ENCODE peak calls at places on chromosomes 6 and 20, in five cellular contexts. One of them, this sample, is unnamed.

GRCh38 chr20:64091762-64092161 is 7.6 kb upstream of the LKAAEAR1 start:
- DNase-seq in HepG2: no peak
- DNase-seq in ovary: no peak
- DNase-seq in K562: peak
- DNase-seq in sigmoid colon: no peak
- DNase-seq in this sample: peak

GRCh38 chr6:32920610-32921188 is 20.1 kb downstream of the HLA-DMB start:
- DNase-seq in HepG2: no peak
- DNase-seq in ovary: no peak
- DNase-seq in K562: no peak
- DNase-seq in sigmoid colon: no peak
- DNase-seq in this sample: no peak

GRCh38 chr6:113855500-113856010 is 1.6 kb upstream of the MARCKS start:
- DNase-seq in HepG2: no peak
- DNase-seq in ovary: peak
- DNase-seq in K562: no peak
- DNase-seq in sigmoid colon: peak
- DNase-seq in this sample: no peak

GRCh38 chr6:118296129-118296852 is 251.8 kb upstream of the PLN start:
- DNase-seq in HepG2: no peak
- DNase-seq in ovary: no peak
- DNase-seq in K562: no peak
- DNase-seq in sigmoid colon: no peak
- DNase-seq in this sample: no peak

GRCh38 chr6:126720326-126720725 is 380.4 kb downstream of the CENPW start:
- DNase-seq in HepG2: no peak
- DNase-seq in ovary: no peak
- DNase-seq in K562: no peak
- DNase-seq in sigmoid colon: no peak
- DNase-seq in this sample: no peak

GRCh38 chr6:162442675-162443074 is 284.9 kb downstream of the PRKN start:
- DNase-seq in HepG2: peak
- DNase-seq in ovary: no peak
- DNase-seq in K562: no peak
- DNase-seq in sigmoid colon: no peak
- DNase-seq in this sample: no peak

GRCh38 chr6:155377061-155377460 is 62.8 kb upstream of the TFB1M start:
- DNase-seq in HepG2: no peak
- DNase-seq in ovary: no peak
- DNase-seq in K562: no peak
- DNase-seq in sigmoid colon: no peak
- DNase-seq in this sample: no peak

GRCh38 chr6:25315194-25315593 is 36.0 kb downstream of the CARMIL1 start:
- DNase-seq in HepG2: no peak
- DNase-seq in ovary: no peak
- DNase-seq in K562: no peak
- DNase-seq in sigmoid colon: no peak
- DNase-seq in this sample: no peak

GRCh38 chr20:54173653-54174451 is at the start of gene CYP24A1:
- DNase-seq in HepG2: peak
- DNase-seq in ovary: no peak
- DNase-seq in K562: no peak
- DNase-seq in sigmoid colon: no peak
- DNase-seq in this sample: peak

GRCh38 chr6:133350928-133351327 is 109.8 kb downstream of the EYA4 start:
- DNase-seq in HepG2: no peak
- DNase-seq in ovary: no peak
- DNase-seq in K562: no peak
- DNase-seq in sigmoid colon: no peak
- DNase-seq in this sample: no peak

GRCh38 chr6:42046491-42047219 is 3.7 kb upstream of the TAF8 start:
- DNase-seq in HepG2: no peak
- DNase-seq in ovary: no peak
- DNase-seq in K562: peak
- DNase-seq in sigmoid colon: peak
- DNase-seq in this sample: no peak

GRCh38 chr6:42047790-42048405 is 2.4 kb upstream of the TAF8 start:
- DNase-seq in HepG2: no peak
- DNase-seq in ovary: no peak
- DNase-seq in K562: no peak
- DNase-seq in sigmoid colon: peak
- DNase-seq in this sample: no peak

GRCh38 chr6:42043787-42044475 is 6.4 kb upstream of the TAF8 start:
- DNase-seq in HepG2: peak
- DNase-seq in ovary: peak
- DNase-seq in K562: peak
- DNase-seq in sigmoid colon: peak
- DNase-seq in this sample: peak

GRCh38 chr6:42047220-42047590 is 3.1 kb upstream of the TAF8 start:
- DNase-seq in HepG2: no peak
- DNase-seq in ovary: no peak
- DNase-seq in K562: no peak
- DNase-seq in sigmoid colon: peak
- DNase-seq in this sample: no peak

DNA sequence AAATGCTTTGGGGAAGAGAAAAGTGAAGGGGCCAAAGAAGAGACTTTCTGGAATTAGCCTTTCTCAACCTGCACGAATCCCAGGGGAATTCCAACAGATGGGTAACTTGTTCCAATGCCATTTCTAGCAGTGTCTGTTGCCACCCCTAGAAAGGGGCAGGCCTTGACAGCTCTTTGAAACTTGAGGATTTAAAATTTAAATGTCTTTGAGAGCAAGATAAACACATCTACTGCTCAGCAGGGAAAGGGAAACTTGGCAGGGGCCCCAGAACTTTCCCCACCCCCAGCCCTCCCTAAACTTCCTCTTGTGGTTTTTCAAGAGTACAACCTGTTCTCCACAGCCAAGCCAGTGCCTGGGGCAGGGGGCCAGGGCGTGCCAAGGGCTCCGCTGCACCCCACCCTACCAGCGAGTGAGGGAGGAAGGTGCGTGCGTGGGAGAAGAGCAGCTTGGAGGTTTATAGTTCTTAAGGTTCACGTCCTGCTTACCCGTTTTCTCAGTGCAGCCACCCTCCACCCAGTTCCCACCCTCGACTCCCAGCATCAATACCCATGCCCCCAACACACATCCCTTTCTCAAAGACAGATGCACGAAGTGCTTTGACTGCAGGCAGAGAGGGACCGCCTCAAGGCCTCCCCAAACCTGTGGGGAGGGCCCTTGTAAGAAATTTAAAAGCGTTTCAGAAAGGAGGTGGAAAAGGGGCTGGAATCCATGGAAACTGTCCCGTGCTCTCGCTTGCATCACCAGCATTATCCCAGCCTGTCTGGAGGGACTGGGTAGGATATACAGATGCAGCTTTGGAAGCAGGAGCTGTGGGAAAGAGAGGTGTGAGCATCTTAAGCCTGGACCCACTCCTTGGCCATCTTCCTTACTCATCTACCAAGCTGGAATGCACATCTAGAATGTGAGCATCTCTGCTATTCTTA is 4.5 kb upstream of the TAF8 start:
- DNase-seq in HepG2: no peak
- DNase-seq in ovary: peak
- DNase-seq in K562: peak
- DNase-seq in sigmoid colon: peak
- DNase-seq in this sample: peak
- TF ChIP-seq EP300 in HepG2: no peak
- TF ChIP-seq EP300 in ovary: no peak
- TF ChIP-seq EP300 in K562: peak
- TF ChIP-seq EP300 in sigmoid colon: peak
- TF ChIP-seq EP300 in this sample: peak

GRCh38 chr20:52191436-52192295 is at the start of gene ZFP64:
- DNase-seq in HepG2: peak
- DNase-seq in ovary: peak
- DNase-seq in K562: peak
- DNase-seq in sigmoid colon: peak
- DNase-seq in this sample: peak
- TF ChIP-seq POLR2A in HepG2: peak
- TF ChIP-seq POLR2A in ovary: no peak
- TF ChIP-seq POLR2A in K562: peak
- TF ChIP-seq POLR2A in sigmoid colon: peak
- TF ChIP-seq POLR2A in this sample: no peak

GRCh38 chr20:20603339-20603990 is 109.0 kb downstream of the RALGAPA2 start:
- DNase-seq in HepG2: no peak
- DNase-seq in ovary: no peak
- DNase-seq in K562: no peak
- DNase-seq in sigmoid colon: no peak
- DNase-seq in this sample: peak
- TF ChIP-seq EP300 in HepG2: no peak
- TF ChIP-seq EP300 in ovary: no peak
- TF ChIP-seq EP300 in K562: no peak
- TF ChIP-seq EP300 in sigmoid colon: no peak
- TF ChIP-seq EP300 in this sample: no peak

GRCh38 chr6:42199106-42199981 is 4.6 kb upstream of the GUCA1B start:
- DNase-seq in HepG2: peak
- DNase-seq in ovary: no peak
- DNase-seq in K562: peak
- DNase-seq in sigmoid colon: no peak
- DNase-seq in this sample: no peak

GRCh38 chr6:42193491-42193894 is 1.3 kb downstream of the GUCA1B start:
- DNase-seq in HepG2: no peak
- DNase-seq in ovary: no peak
- DNase-seq in K562: peak
- DNase-seq in sigmoid colon: no peak
- DNase-seq in this sample: no peak

GRCh38 chr6:42197574-42198362 is 3.0 kb upstream of the GUCA1B start:
- DNase-seq in HepG2: peak
- DNase-seq in ovary: no peak
- DNase-seq in K562: peak
- DNase-seq in sigmoid colon: no peak
- DNase-seq in this sample: no peak

GRCh38 chr6:42194056-42194455 is 700 bp downstream of the GUCA1B start:
- DNase-seq in HepG2: no peak
- DNase-seq in ovary: no peak
- DNase-seq in K562: no peak
- DNase-seq in sigmoid colon: no peak
- DNase-seq in this sample: no peak

DNA sequence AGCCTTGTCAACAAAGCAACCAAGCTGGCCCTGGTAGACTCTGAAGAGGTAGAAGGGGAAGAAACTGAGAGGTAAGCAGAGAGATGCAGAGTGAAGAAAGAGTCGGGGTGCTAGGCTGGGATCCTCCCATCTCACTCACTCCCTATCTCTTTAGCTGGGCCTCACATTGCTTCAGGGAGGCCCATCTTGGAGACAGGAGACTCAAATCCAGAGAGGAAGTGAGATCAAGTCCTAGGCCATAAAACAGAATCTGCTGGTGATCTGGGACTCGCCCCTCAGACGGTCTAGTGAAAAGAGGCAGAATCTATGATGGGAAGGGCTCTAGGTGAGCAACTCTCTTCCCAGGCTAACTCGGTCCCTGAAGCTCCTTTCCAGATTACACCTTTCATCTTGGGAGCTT is 659 bp upstream of the GUCA1B start:
- DNase-seq in HepG2: no peak
- DNase-seq in ovary: no peak
- DNase-seq in K562: no peak
- DNase-seq in sigmoid colon: no peak
- DNase-seq in this sample: no peak
- TF ChIP-seq POLR2A in HepG2: no peak
- TF ChIP-seq POLR2A in ovary: no peak
- TF ChIP-seq POLR2A in K562: no peak
- TF ChIP-seq POLR2A in sigmoid colon: no peak
- TF ChIP-seq POLR2A in this sample: no peak

DNA sequence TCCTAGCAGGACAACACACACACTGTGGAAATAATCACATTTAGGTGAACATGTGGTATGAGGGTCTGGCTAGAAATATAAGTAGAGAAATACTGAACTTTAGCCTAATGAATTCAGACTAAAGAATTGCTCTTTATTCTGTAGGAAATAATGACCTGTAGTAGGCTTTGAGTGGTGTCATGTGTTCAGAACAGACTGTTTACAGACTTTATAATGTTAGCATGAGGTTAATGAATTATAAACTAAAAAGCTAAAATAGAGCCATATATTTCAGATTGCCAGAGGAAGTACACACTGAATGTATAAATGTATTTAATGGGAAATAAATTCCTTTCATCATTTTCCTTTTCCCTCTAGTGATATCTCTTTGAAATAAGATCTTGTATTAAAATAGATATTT is 669.5 kb upstream of the EPHA7 start:
- DNase-seq in HepG2: no peak
- DNase-seq in ovary: no peak
- DNase-seq in K562: no peak
- DNase-seq in sigmoid colon: no peak
- DNase-seq in this sample: no peak
- TF ChIP-seq EP300 in HepG2: no peak
- TF ChIP-seq EP300 in ovary: no peak
- TF ChIP-seq EP300 in K562: no peak
- TF ChIP-seq EP300 in sigmoid colon: no peak
- TF ChIP-seq EP300 in this sample: no peak

GRCh38 chr6:26550250-26550993 is 12.3 kb downstream of the HMGN4 start:
- DNase-seq in HepG2: peak
- DNase-seq in ovary: peak
- DNase-seq in K562: peak
- DNase-seq in sigmoid colon: peak
- DNase-seq in this sample: peak
- TF ChIP-seq POLR2A in HepG2: no peak
- TF ChIP-seq POLR2A in ovary: no peak
- TF ChIP-seq POLR2A in K562: no peak
- TF ChIP-seq POLR2A in sigmoid colon: no peak
- TF ChIP-seq POLR2A in this sample: no peak

DNA sequence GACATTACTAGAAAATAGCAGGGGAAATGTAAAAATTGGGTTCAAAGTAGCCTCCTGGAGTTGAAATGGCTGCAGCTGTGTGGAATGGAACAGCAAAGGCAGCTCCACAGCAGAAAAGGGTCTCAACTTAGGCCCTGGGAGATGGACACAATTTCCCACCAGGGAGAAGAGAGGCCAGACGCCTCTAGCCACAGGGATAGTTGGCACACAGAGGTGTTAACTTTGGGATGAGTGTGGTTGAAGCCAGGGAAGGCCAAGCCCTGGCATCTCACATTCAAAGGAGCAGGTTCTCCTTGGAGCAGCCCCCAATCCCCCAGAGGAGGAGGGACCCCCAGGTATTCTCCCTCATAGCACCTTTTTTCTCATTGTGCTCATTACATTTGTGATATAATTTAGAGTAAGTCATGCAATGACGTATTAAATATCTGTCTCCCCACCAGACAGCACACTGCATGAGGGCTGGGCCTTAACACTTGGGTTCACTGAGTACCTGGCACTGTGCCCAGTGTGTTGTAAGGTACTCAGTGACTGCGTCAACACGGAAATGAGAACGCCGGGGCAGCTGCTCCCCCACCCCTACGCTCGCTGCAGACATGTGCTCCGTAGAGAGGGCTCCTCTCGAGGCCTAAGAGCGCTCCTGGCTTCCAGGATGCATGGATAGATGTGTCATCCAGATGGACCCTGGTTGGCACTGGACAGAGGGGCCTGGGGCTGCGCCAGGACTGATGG is 76.0 kb upstream of the CD93 start:
- DNase-seq in HepG2: peak
- DNase-seq in ovary: no peak
- DNase-seq in K562: no peak
- DNase-seq in sigmoid colon: peak
- DNase-seq in this sample: peak
- TF ChIP-seq EP300 in HepG2: no peak
- TF ChIP-seq EP300 in ovary: no peak
- TF ChIP-seq EP300 in K562: no peak
- TF ChIP-seq EP300 in sigmoid colon: peak
- TF ChIP-seq EP300 in this sample: peak

GRCh38 chr6:31879901-31880300 is 1.1 kb upstream of the SLC44A4 start:
- DNase-seq in HepG2: no peak
- DNase-seq in ovary: no peak
- DNase-seq in K562: no peak
- DNase-seq in sigmoid colon: no peak
- DNase-seq in this sample: no peak
- TF ChIP-seq POLR2A in HepG2: no peak
- TF ChIP-seq POLR2A in ovary: no peak
- TF ChIP-seq POLR2A in K562: no peak
- TF ChIP-seq POLR2A in sigmoid colon: no peak
- TF ChIP-seq POLR2A in this sample: no peak

GRCh38 chr20:20052074-20052970 is at the start of the genes CFAP61 and CRNKL1:
- DNase-seq in HepG2: peak
- DNase-seq in ovary: peak
- DNase-seq in K562: peak
- DNase-seq in sigmoid colon: peak
- DNase-seq in this sample: peak
- TF ChIP-seq EP300 in HepG2: no peak
- TF ChIP-seq EP300 in ovary: no peak
- TF ChIP-seq EP300 in K562: no peak
- TF ChIP-seq EP300 in sigmoid colon: no peak
- TF ChIP-seq EP300 in this sample: no peak

This sample was measured in upper lobe of left lung.